ENCODE peak calls at places on chromosomes 13 and 19, in seven cellular contexts. One of them, this sample, is unnamed.

GRCh38 chr19:39038098-39038497 is 5.7 kb upstream of the FBXO27 start:
- DNase-seq in right atrium auricular region: no peak
- DNase-seq in heart right ventricle: no peak
- DNase-seq in HL-60: no peak
- DNase-seq in mesothelial cell of epicardium: peak; percentile 41
- DNase-seq in esophagus squamous epithelium: no peak
- DNase-seq in psoas muscle: no peak
- DNase-seq in this sample: no peak

GRCh38 chr19:7294571-7295212 is 478 bp upstream of the INSR start:
- DNase-seq in right atrium auricular region: peak; percentile 70
- DNase-seq in heart right ventricle: peak; percentile 81
- DNase-seq in HL-60: peak; percentile 85
- DNase-seq in mesothelial cell of epicardium: peak; percentile 61
- DNase-seq in esophagus squamous epithelium: no peak
- DNase-seq in psoas muscle: peak; percentile 84
- DNase-seq in this sample: no peak

GRCh38 chr19:17751103-17751911 is at the start of gene FCHO1:
- DNase-seq in right atrium auricular region: no peak
- DNase-seq in heart right ventricle: peak; percentile 42
- DNase-seq in HL-60: peak; percentile 93
- DNase-seq in mesothelial cell of epicardium: no peak
- DNase-seq in esophagus squamous epithelium: peak; percentile 65
- DNase-seq in psoas muscle: no peak
- DNase-seq in this sample: peak; percentile 77

GRCh38 chr19:23991170-23991569 is 76.5 kb downstream of the ZNF726 start:
- DNase-seq in right atrium auricular region: peak; percentile 49
- DNase-seq in heart right ventricle: no peak
- DNase-seq in HL-60: no peak
- DNase-seq in mesothelial cell of epicardium: no peak
- DNase-seq in esophagus squamous epithelium: no peak
- DNase-seq in psoas muscle: no peak
- DNase-seq in this sample: no peak

GRCh38 chr19:33771308-33772101 is 25.2 kb upstream of the KCTD15 start:
- DNase-seq in right atrium auricular region: peak; percentile 70
- DNase-seq in heart right ventricle: peak; percentile 74
- DNase-seq in HL-60: peak; percentile 68
- DNase-seq in mesothelial cell of epicardium: peak; percentile 92
- DNase-seq in esophagus squamous epithelium: no peak
- DNase-seq in psoas muscle: peak; percentile 65
- DNase-seq in this sample: peak; percentile 47

GRCh38 chr13:30148171-30148754 is 159.1 kb downstream of the KATNAL1 start:
- DNase-seq in right atrium auricular region: no peak
- DNase-seq in heart right ventricle: no peak
- DNase-seq in HL-60: no peak
- DNase-seq in mesothelial cell of epicardium: no peak
- DNase-seq in esophagus squamous epithelium: no peak
- DNase-seq in psoas muscle: no peak
- DNase-seq in this sample: peak; percentile 53

GRCh38 chr19:31543456-31543855 is 194.2 kb upstream of the TSHZ3 start:
- DNase-seq in right atrium auricular region: peak; percentile 21
- DNase-seq in heart right ventricle: no peak
- DNase-seq in HL-60: no peak
- DNase-seq in mesothelial cell of epicardium: peak; percentile 25
- DNase-seq in esophagus squamous epithelium: no peak
- DNase-seq in psoas muscle: no peak
- DNase-seq in this sample: no peak

GRCh38 chr19:2016041-2016807 is 710 bp upstream of the BTBD2 start:
- DNase-seq in right atrium auricular region: peak; percentile 80
- DNase-seq in heart right ventricle: peak; percentile 66
- DNase-seq in HL-60: peak; percentile 64
- DNase-seq in mesothelial cell of epicardium: no peak
- DNase-seq in esophagus squamous epithelium: no peak
- DNase-seq in psoas muscle: peak; percentile 77
- DNase-seq in this sample: no peak

GRCh38 chr13:31521466-31521865 is 217.9 kb upstream of the RXFP2 start:
- DNase-seq in right atrium auricular region: no peak
- DNase-seq in heart right ventricle: no peak
- DNase-seq in HL-60: no peak
- DNase-seq in mesothelial cell of epicardium: no peak
- DNase-seq in esophagus squamous epithelium: no peak
- DNase-seq in psoas muscle: no peak
- DNase-seq in this sample: no peak

GRCh38 chr19:4119763-4120162 is 4.2 kb downstream of the MAP2K2 start:
- DNase-seq in right atrium auricular region: no peak
- DNase-seq in heart right ventricle: no peak
- DNase-seq in HL-60: no peak
- DNase-seq in mesothelial cell of epicardium: no peak
- DNase-seq in esophagus squamous epithelium: no peak
- DNase-seq in psoas muscle: no peak
- DNase-seq in this sample: no peak

GRCh38 chr13:40102854-40103253 is 447.4 kb downstream of the COG6 start:
- DNase-seq in right atrium auricular region: no peak
- DNase-seq in heart right ventricle: no peak
- DNase-seq in HL-60: no peak
- DNase-seq in mesothelial cell of epicardium: no peak
- DNase-seq in esophagus squamous epithelium: no peak
- DNase-seq in psoas muscle: no peak
- DNase-seq in this sample: no peak

GRCh38 chr13:45439781-45440462 is 21.7 kb upstream of the SLC25A30 start:
- DNase-seq in right atrium auricular region: no peak
- DNase-seq in heart right ventricle: no peak
- DNase-seq in HL-60: no peak
- DNase-seq in mesothelial cell of epicardium: no peak
- DNase-seq in esophagus squamous epithelium: no peak
- DNase-seq in psoas muscle: no peak
- DNase-seq in this sample: no peak

GRCh38 chr13:71358218-71358617 is 508.8 kb downstream of the DACH1 start:
- DNase-seq in right atrium auricular region: no peak
- DNase-seq in heart right ventricle: no peak
- DNase-seq in HL-60: no peak
- DNase-seq in mesothelial cell of epicardium: no peak
- DNase-seq in esophagus squamous epithelium: no peak
- DNase-seq in psoas muscle: no peak
- DNase-seq in this sample: no peak

GRCh38 chr19:49824662-49825061 is 6.6 kb downstream of the MED25 start:
- DNase-seq in right atrium auricular region: no peak
- DNase-seq in heart right ventricle: no peak
- DNase-seq in HL-60: no peak
- DNase-seq in mesothelial cell of epicardium: no peak
- DNase-seq in esophagus squamous epithelium: no peak
- DNase-seq in psoas muscle: no peak
- DNase-seq in this sample: no peak

GRCh38 chr19:1155352-1156304 is 18.4 kb downstream of the SBNO2 start:
- DNase-seq in right atrium auricular region: no peak
- DNase-seq in heart right ventricle: no peak
- DNase-seq in HL-60: no peak
- DNase-seq in mesothelial cell of epicardium: no peak
- DNase-seq in esophagus squamous epithelium: no peak
- DNase-seq in psoas muscle: no peak
- DNase-seq in this sample: no peak

GRCh38 chr19:58304255-58304654 is 922 bp upstream of the ERVK3-1 start:
- DNase-seq in right atrium auricular region: no peak
- DNase-seq in heart right ventricle: no peak
- DNase-seq in HL-60: no peak
- DNase-seq in mesothelial cell of epicardium: no peak
- DNase-seq in esophagus squamous epithelium: no peak
- DNase-seq in psoas muscle: no peak
- DNase-seq in this sample: no peak

GRCh38 chr19:40862785-40863184 is 12.5 kb upstream of the CYP2A6 start:
- DNase-seq in right atrium auricular region: no peak
- DNase-seq in heart right ventricle: no peak
- DNase-seq in HL-60: peak; percentile 23
- DNase-seq in mesothelial cell of epicardium: no peak
- DNase-seq in esophagus squamous epithelium: no peak
- DNase-seq in psoas muscle: no peak
- DNase-seq in this sample: no peak

GRCh38 chr19:10290876-10291553 is 1.3 kb downstream of the ICAM5 start:
- DNase-seq in right atrium auricular region: no peak
- DNase-seq in heart right ventricle: peak; percentile 64
- DNase-seq in HL-60: peak; percentile 29
- DNase-seq in mesothelial cell of epicardium: no peak
- DNase-seq in esophagus squamous epithelium: no peak
- DNase-seq in psoas muscle: no peak
- DNase-seq in this sample: peak; percentile 43

GRCh38 chr13:113075711-113076110 is 29.9 kb upstream of the F7 start:
- DNase-seq in right atrium auricular region: no peak
- DNase-seq in heart right ventricle: no peak
- DNase-seq in HL-60: no peak
- DNase-seq in mesothelial cell of epicardium: no peak
- DNase-seq in esophagus squamous epithelium: no peak
- DNase-seq in psoas muscle: no peak
- DNase-seq in this sample: no peak

GRCh38 chr13:29081036-29081435 is 260.9 kb downstream of the MTUS2 start:
- DNase-seq in right atrium auricular region: no peak
- DNase-seq in heart right ventricle: no peak
- DNase-seq in HL-60: peak; percentile 65
- DNase-seq in mesothelial cell of epicardium: no peak
- DNase-seq in esophagus squamous epithelium: no peak
- DNase-seq in psoas muscle: no peak
- DNase-seq in this sample: no peak

GRCh38 chr13:64755961-64756360 is 2474.2 kb downstream of the PCDH9 start:
- DNase-seq in right atrium auricular region: no peak
- DNase-seq in heart right ventricle: no peak
- DNase-seq in HL-60: no peak
- DNase-seq in mesothelial cell of epicardium: no peak
- DNase-seq in esophagus squamous epithelium: no peak
- DNase-seq in psoas muscle: no peak
- DNase-seq in this sample: no peak

GRCh38 chr13:102555914-102556553 is 40.8 kb upstream of the TPP2 start:
- DNase-seq in right atrium auricular region: no peak
- DNase-seq in heart right ventricle: no peak
- DNase-seq in HL-60: peak; percentile 34
- DNase-seq in mesothelial cell of epicardium: no peak
- DNase-seq in esophagus squamous epithelium: no peak
- DNase-seq in psoas muscle: no peak
- DNase-seq in this sample: no peak

GRCh38 chr13:94352057-94352456 is 127.4 kb downstream of the DCT start:
- DNase-seq in right atrium auricular region: no peak
- DNase-seq in heart right ventricle: no peak
- DNase-seq in HL-60: no peak
- DNase-seq in mesothelial cell of epicardium: no peak
- DNase-seq in esophagus squamous epithelium: no peak
- DNase-seq in psoas muscle: no peak
- DNase-seq in this sample: no peak

DNA sequence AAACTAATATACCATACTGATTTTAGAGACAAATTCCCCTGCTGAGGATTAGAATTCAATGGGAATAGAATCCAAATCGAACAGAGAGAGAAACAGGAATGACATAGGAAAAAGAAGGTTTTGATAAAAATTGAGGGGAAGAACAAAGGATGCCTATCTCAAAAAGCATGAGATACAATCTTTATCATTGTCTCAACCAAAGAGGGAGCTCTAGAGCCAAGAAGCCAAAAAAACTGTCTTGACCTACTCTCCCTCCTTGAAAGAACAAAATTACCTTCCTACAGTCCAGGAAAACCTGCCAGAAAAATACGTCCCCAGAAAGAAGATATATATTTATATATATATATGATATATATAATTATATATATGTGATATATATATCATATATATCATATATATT is 39.2 kb upstream of the MIR17HG start:
- DNase-seq in right atrium auricular region: no peak
- DNase-seq in heart right ventricle: no peak
- DNase-seq in HL-60: no peak
- DNase-seq in mesothelial cell of epicardium: no peak
- DNase-seq in esophagus squamous epithelium: no peak
- DNase-seq in psoas muscle: no peak
- DNase-seq in this sample: no peak
- TF ChIP-seq CTCF in right atrium auricular region: no peak
- TF ChIP-seq CTCF in heart right ventricle: no peak
- TF ChIP-seq CTCF in HL-60: no peak
- TF ChIP-seq CTCF in mesothelial cell of epicardium: no peak
- TF ChIP-seq CTCF in esophagus squamous epithelium: no peak
- TF ChIP-seq CTCF in psoas muscle: no peak
- TF ChIP-seq CTCF in this sample: no peak

DNA sequence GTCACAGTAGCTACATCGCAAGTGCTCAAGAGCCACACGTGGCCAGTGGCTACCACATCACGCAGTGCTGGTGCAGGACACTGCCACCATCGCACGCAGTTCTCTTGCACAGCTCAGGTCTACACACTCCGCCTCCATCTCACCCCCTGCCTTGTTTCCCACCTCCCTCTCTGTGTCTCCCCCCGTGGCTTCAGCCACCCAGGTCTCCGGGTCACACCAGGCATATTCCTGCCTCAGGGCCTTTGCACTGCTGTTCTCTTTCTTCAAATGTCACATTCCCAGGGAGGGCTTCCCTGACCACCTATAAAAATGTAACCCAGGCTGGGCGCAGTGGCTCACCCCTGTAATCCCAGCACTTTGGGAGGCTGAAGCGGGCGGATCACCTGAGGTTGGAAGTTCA is 10.6 kb downstream of the CCDC8 start:
- DNase-seq in right atrium auricular region: no peak
- DNase-seq in heart right ventricle: no peak
- DNase-seq in HL-60: no peak
- DNase-seq in mesothelial cell of epicardium: no peak
- DNase-seq in esophagus squamous epithelium: no peak
- DNase-seq in psoas muscle: no peak
- DNase-seq in this sample: no peak
- TF ChIP-seq CTCF in right atrium auricular region: no peak
- TF ChIP-seq CTCF in heart right ventricle: no peak
- TF ChIP-seq CTCF in HL-60: no peak
- TF ChIP-seq CTCF in mesothelial cell of epicardium: no peak
- TF ChIP-seq CTCF in esophagus squamous epithelium: no peak
- TF ChIP-seq CTCF in psoas muscle: no peak
- TF ChIP-seq CTCF in this sample: no peak

GRCh38 chr19:27689734-27690241 is 1523.2 kb downstream of the UQCRFS1 start:
- DNase-seq in right atrium auricular region: no peak
- DNase-seq in heart right ventricle: no peak
- DNase-seq in HL-60: no peak
- DNase-seq in mesothelial cell of epicardium: no peak
- DNase-seq in esophagus squamous epithelium: no peak
- DNase-seq in psoas muscle: no peak
- DNase-seq in this sample: no peak

GRCh38 chr19:27691991-27692390 is 1521.0 kb downstream of the UQCRFS1 start:
- DNase-seq in right atrium auricular region: no peak
- DNase-seq in heart right ventricle: no peak
- DNase-seq in HL-60: no peak
- DNase-seq in mesothelial cell of epicardium: no peak
- DNase-seq in esophagus squamous epithelium: no peak
- DNase-seq in psoas muscle: no peak
- DNase-seq in this sample: no peak

GRCh38 chr19:27694361-27695055 is 1518.4 kb downstream of the UQCRFS1 start:
- DNase-seq in right atrium auricular region: no peak
- DNase-seq in heart right ventricle: no peak
- DNase-seq in HL-60: no peak
- DNase-seq in mesothelial cell of epicardium: no peak
- DNase-seq in esophagus squamous epithelium: no peak
- DNase-seq in psoas muscle: no peak
- DNase-seq in this sample: no peak
- TF ChIP-seq CTCF in right atrium auricular region: no peak
- TF ChIP-seq CTCF in heart right ventricle: no peak
- TF ChIP-seq CTCF in HL-60: no peak
- TF ChIP-seq CTCF in mesothelial cell of epicardium: no peak
- TF ChIP-seq CTCF in esophagus squamous epithelium: no peak
- TF ChIP-seq CTCF in psoas muscle: no peak
- TF ChIP-seq CTCF in this sample: no peak

DNA sequence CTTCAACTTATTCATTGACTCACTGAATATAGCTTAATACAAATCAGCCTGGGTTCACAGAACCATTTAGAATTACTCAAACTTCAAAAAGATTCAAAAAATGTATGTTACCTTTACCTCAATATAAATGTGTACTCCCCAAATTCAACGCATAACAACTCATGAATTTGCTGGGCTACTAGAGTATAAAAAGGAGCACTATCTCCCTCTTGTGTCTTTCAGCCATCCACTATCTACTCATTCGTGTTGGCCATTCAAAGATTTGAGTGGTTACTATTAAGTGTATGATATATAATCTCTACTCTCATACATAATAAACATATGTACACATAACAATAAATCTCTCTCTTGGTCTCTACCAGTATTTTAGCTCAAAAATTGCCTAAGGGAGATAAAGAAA is 20.3 kb downstream of the INTS6 start:
- DNase-seq in right atrium auricular region: no peak
- DNase-seq in heart right ventricle: no peak
- DNase-seq in HL-60: no peak
- DNase-seq in mesothelial cell of epicardium: no peak
- DNase-seq in esophagus squamous epithelium: no peak
- DNase-seq in psoas muscle: no peak
- DNase-seq in this sample: no peak
- TF ChIP-seq CTCF in right atrium auricular region: no peak
- TF ChIP-seq CTCF in heart right ventricle: no peak
- TF ChIP-seq CTCF in HL-60: no peak
- TF ChIP-seq CTCF in mesothelial cell of epicardium: no peak
- TF ChIP-seq CTCF in esophagus squamous epithelium: no peak
- TF ChIP-seq CTCF in psoas muscle: no peak
- TF ChIP-seq CTCF in this sample: no peak

This sample was measured in natural killer cell.